ENCODE peak calls at places on chromosomes 5 and 9, in six cellular contexts. O is HEK293T, U is heart right ventricle, E is HL-60, Q is hypothalamus, F is coronary artery. H is an unnamed sample.

GRCh38 chr5:132853323-132853722 is 12.9 kb downstream of the GDF9 start:
- DNase-seq in E (no peak), O (no peak), U (no peak), F (no peak), Q (no peak), H (no peak)

GRCh38 chr9:128722380-128723351 is 1.3 kb downstream of the ZDHHC12 start:
- DNase-seq in O (no peak), E (no peak), U (no peak), Q (no peak), F (no peak), H (no peak)

GRCh38 chr5:113003763-113004162 is 27.2 kb downstream of the DCP2 start:
- DNase-seq in U (no peak), F (no peak), Q (no peak), O (no peak), E (no peak), H (no peak)

GRCh38 chr5:160744253-160745112 is 107.5 kb downstream of the ATP10B start:
- DNase-seq in E (no peak), F (no peak), U (no peak), Q (no peak), O (no peak), H (no peak)

GRCh38 chr5:90655423-90655822 is 96.8 kb downstream of the ADGRV1 start:
- DNase-seq in Q (no peak), O (no peak), U (no peak), F (no peak), E (no peak), H (no peak)

GRCh38 chr5:59097116-59097515 is 514.2 kb downstream of the RAB3C start:
- DNase-seq in F (no peak), O (no peak), E (no peak), U (no peak), Q (no peak), H (no peak)

GRCh38 chr9:4642351-4642750 is 19.7 kb upstream of the PLPP6 start:
- DNase-seq in O (no peak), Q (no peak), U (no peak), F (no peak), E (no peak), H (no peak)

GRCh38 chr9:89749500-89750116 is 144.8 kb downstream of the GADD45G start:
- DNase-seq in F (no peak), Q (no peak), U (no peak), E (no peak), O (no peak), H (no peak)

GRCh38 chr5:60945760-60946253 is 802 bp downstream of the NDUFAF2 start:
- DNase-seq in E (no peak), O (peak), Q (no peak), F (peak), U (no peak), H (no peak)

GRCh38 chr5:125409101-125409495 is 662.7 kb upstream of the ZNF608 start:
- DNase-seq in U (no peak), O (no peak), Q (no peak), F (no peak), E (no peak), H (peak)

GRCh38 chr9:33619666-33620404 is 95.8 kb downstream of the ANKRD18B start:
- DNase-seq in U (no peak), Q (no peak), F (no peak), E (peak), O (no peak), H (peak)

GRCh38 chr9:29100762-29101161 is 1527.5 kb upstream of the C9orf72 start:
- DNase-seq in O (no peak), E (no peak), U (no peak), F (no peak), Q (no peak), H (no peak)

GRCh38 chr9:89247431-89248370 is 63.3 kb upstream of the CKS2 start:
- DNase-seq in Q (no peak), F (no peak), U (no peak), O (no peak), E (no peak), H (no peak)

GRCh38 chr5:124745367-124746251 is 830 bp downstream of the ZNF608 start:
- DNase-seq in U (no peak), E (no peak), O (no peak), Q (no peak), F (no peak), H (peak)

GRCh38 chr5:135602882-135603721 is 24.3 kb upstream of the CXCL14 start:
- DNase-seq in E (no peak), Q (no peak), U (no peak), F (peak), O (no peak), H (no peak)

GRCh38 chr9:123550012-123550411 is 194.0 kb downstream of the CRB2 start:
- DNase-seq in O (no peak), Q (no peak), F (no peak), E (no peak), U (no peak), H (peak)

GRCh38 chr9:4592886-4593285 is 69.2 kb upstream of the PLPP6 start:
- DNase-seq in E (no peak), F (no peak), U (no peak), Q (no peak), O (no peak), H (no peak)

GRCh38 chr5:45262061-45262590 is 434.1 kb downstream of the HCN1 start:
- DNase-seq in F (no peak), Q (no peak), O (no peak), U (no peak), E (no peak), H (no peak)

GRCh38 chr5:177440211-177440989 is 6.2 kb upstream of the PRR7 start:
- DNase-seq in Q (no peak), E (no peak), F (no peak), U (no peak), O (no peak), H (no peak)

GRCh38 chr5:546376-546908 is 22.2 kb upstream of the SLC9A3 start:
- DNase-seq in F (no peak), E (no peak), O (no peak), U (no peak), Q (no peak), H (no peak)

GRCh38 chr5:2017540-2018389 is 135.0 kb upstream of the IRX4 start:
- DNase-seq in E (no peak), U (no peak), O (peak), F (no peak), Q (no peak), H (peak)

GRCh38 chr9:28770226-28770625 is 1196.9 kb upstream of the C9orf72 start:
- DNase-seq in U (no peak), E (no peak), F (no peak), Q (no peak), O (no peak), H (no peak)

GRCh38 chr5:129460121-129460950 is at the start of gene ADAMTS19:
- DNase-seq in U (peak), E (no peak), F (no peak), O (peak), Q (peak), H (no peak)

GRCh38 chr5:53425598-53426516 is 54.6 kb upstream of the FST start:
- DNase-seq in Q (no peak), F (no peak), U (no peak), E (no peak), O (peak), H (peak)

GRCh38 chr5:134113908-134114875 is at the start of gene TCF7:
- DNase-seq in U (peak), F (no peak), O (peak), E (peak), Q (peak), H (peak)

GRCh38 chr5:75536694-75537360 is 25.1 kb downstream of the POLK start:
- DNase-seq in O (peak), E (no peak), Q (no peak), F (no peak), U (no peak), H (peak)

GRCh38 chr9:89676281-89676680 is 71.5 kb downstream of the GADD45G start:
- DNase-seq in F (no peak), Q (no peak), E (no peak), O (no peak), U (peak), H (peak)

GRCh38 chr5:108143581-108143980 is 238.3 kb downstream of the FBXL17 start:
- DNase-seq in E (no peak), F (no peak), O (no peak), U (no peak), Q (no peak), H (no peak)

GRCh38 chr9:122822056-122822455 is 6.3 kb downstream of the PDCL start:
- DNase-seq in O (no peak), U (no peak), E (no peak), Q (no peak), F (no peak), H (no peak)